ENCODE peak calls at places on chromosomes 3 and 15, in six cellular contexts. One of them, this sample, is unnamed.
A peak's percentile ranks its signal among the peaks of the same experiment; 100 is the strongest.

GRCh38 chr15:48624700-48625099 is 20.8 kb downstream of the FBN1 start:
- DNase-seq in H1: no peak
- DNase-seq in K562: no peak
- DNase-seq in GM12878: no peak
- DNase-seq in GM12891: no peak
- DNase-seq in HepG2: no peak
- DNase-seq in this sample: no peak

GRCh38 chr3:25548836-25549235 is 115.9 kb downstream of the TOP2B start:
- DNase-seq in H1: no peak
- DNase-seq in K562: no peak
- DNase-seq in GM12878: no peak
- DNase-seq in GM12891: no peak
- DNase-seq in HepG2: no peak
- DNase-seq in this sample: no peak

GRCh38 chr3:64559658-64560057 is 128.1 kb downstream of the ADAMTS9 start:
- DNase-seq in H1: no peak
- DNase-seq in K562: no peak
- DNase-seq in GM12878: no peak
- DNase-seq in GM12891: no peak
- DNase-seq in HepG2: no peak
- DNase-seq in this sample: no peak

GRCh38 chr15:88918738-88919137 is 5.6 kb upstream of the MFGE8 start:
- DNase-seq in H1: no peak
- DNase-seq in K562: no peak
- DNase-seq in GM12878: peak; percentile 75
- DNase-seq in GM12891: no peak
- DNase-seq in HepG2: no peak
- DNase-seq in this sample: no peak

GRCh38 chr3:153160451-153161137 is 1.4 kb upstream of the RAP2B start:
- DNase-seq in H1: peak; percentile 50
- DNase-seq in K562: peak; percentile 45
- DNase-seq in GM12878: peak; percentile 85
- DNase-seq in GM12891: peak; percentile 53
- DNase-seq in HepG2: peak; percentile 62
- DNase-seq in this sample: peak; percentile 55

GRCh38 chr3:190070623-190071347 is 49.9 kb downstream of the P3H2 start:
- DNase-seq in H1: no peak
- DNase-seq in K562: no peak
- DNase-seq in GM12878: no peak
- DNase-seq in GM12891: no peak
- DNase-seq in HepG2: peak; percentile 6
- DNase-seq in this sample: no peak

GRCh38 chr3:122014741-122015140 is 7.3 kb downstream of the ILDR1 start:
- DNase-seq in H1: no peak
- DNase-seq in K562: no peak
- DNase-seq in GM12878: peak; percentile 91
- DNase-seq in GM12891: peak; percentile 34
- DNase-seq in HepG2: no peak
- DNase-seq in this sample: peak; percentile 33

GRCh38 chr15:72796515-72797337 is 13.2 kb upstream of the ADPGK start:
- DNase-seq in H1: no peak
- DNase-seq in K562: peak; percentile 79
- DNase-seq in GM12878: no peak
- DNase-seq in GM12891: peak; percentile 70
- DNase-seq in HepG2: no peak
- DNase-seq in this sample: peak; percentile 60

GRCh38 chr3:94412966-94413720 is 350.3 kb downstream of the NSUN3 start:
- DNase-seq in H1: no peak
- DNase-seq in K562: no peak
- DNase-seq in GM12878: no peak
- DNase-seq in GM12891: no peak
- DNase-seq in HepG2: no peak
- DNase-seq in this sample: no peak

GRCh38 chr15:63517614-63518013 is 13.2 kb downstream of the USP3 start:
- DNase-seq in H1: no peak
- DNase-seq in K562: no peak
- DNase-seq in GM12878: no peak
- DNase-seq in GM12891: no peak
- DNase-seq in HepG2: no peak
- DNase-seq in this sample: no peak

GRCh38 chr3:160661660-160662059 is 15.3 kb upstream of the ARL14 start:
- DNase-seq in H1: no peak
- DNase-seq in K562: no peak
- DNase-seq in GM12878: no peak
- DNase-seq in GM12891: no peak
- DNase-seq in HepG2: no peak
- DNase-seq in this sample: no peak

GRCh38 chr15:41858756-41859155 is 20.1 kb downstream of the PLA2G4B start:
- DNase-seq in H1: no peak
- DNase-seq in K562: no peak
- DNase-seq in GM12878: no peak
- DNase-seq in GM12891: no peak
- DNase-seq in HepG2: no peak
- DNase-seq in this sample: no peak

GRCh38 chr15:49235446-49236207 is 65.6 kb downstream of the GALK2 start:
- DNase-seq in H1: no peak
- DNase-seq in K562: no peak
- DNase-seq in GM12878: peak; percentile 56
- DNase-seq in GM12891: no peak
- DNase-seq in HepG2: peak; percentile 37
- DNase-seq in this sample: no peak

GRCh38 chr3:73765878-73766564 is 141.3 kb upstream of the PDZRN3 start:
- DNase-seq in H1: no peak
- DNase-seq in K562: no peak
- DNase-seq in GM12878: no peak
- DNase-seq in GM12891: no peak
- DNase-seq in HepG2: no peak
- DNase-seq in this sample: no peak

GRCh38 chr15:26392956-26393355 is 379.9 kb downstream of the GABRB3 start:
- DNase-seq in H1: no peak
- DNase-seq in K562: no peak
- DNase-seq in GM12878: no peak
- DNase-seq in GM12891: no peak
- DNase-seq in HepG2: no peak
- DNase-seq in this sample: no peak

GRCh38 chr3:46921041-46921440 is 43.5 kb downstream of the PTH1R start:
- DNase-seq in H1: no peak
- DNase-seq in K562: no peak
- DNase-seq in GM12878: no peak
- DNase-seq in GM12891: no peak
- DNase-seq in HepG2: no peak
- DNase-seq in this sample: no peak

GRCh38 chr3:52524752-52525661 is 8.7 kb downstream of the NT5DC2 start:
- DNase-seq in H1: no peak
- DNase-seq in K562: no peak
- DNase-seq in GM12878: no peak
- DNase-seq in GM12891: no peak
- DNase-seq in HepG2: no peak
- DNase-seq in this sample: no peak

GRCh38 chr15:45812200-45812599 is 177.4 kb downstream of the SQOR start:
- DNase-seq in H1: no peak
- DNase-seq in K562: no peak
- DNase-seq in GM12878: no peak
- DNase-seq in GM12891: no peak
- DNase-seq in HepG2: no peak
- DNase-seq in this sample: no peak

GRCh38 chr3:113773381-113773780 is 26.5 kb downstream of the ATP6V1A start:
- DNase-seq in H1: no peak
- DNase-seq in K562: no peak
- DNase-seq in GM12878: no peak
- DNase-seq in GM12891: no peak
- DNase-seq in HepG2: no peak
- DNase-seq in this sample: no peak

GRCh38 chr3:160312014-160312624 is 86.9 kb downstream of the C3orf80 start:
- DNase-seq in H1: no peak
- DNase-seq in K562: no peak
- DNase-seq in GM12878: no peak
- DNase-seq in GM12891: no peak
- DNase-seq in HepG2: no peak
- DNase-seq in this sample: no peak

GRCh38 chr3:102060814-102061213 is 211.5 kb downstream of the NFKBIZ start:
- DNase-seq in H1: no peak
- DNase-seq in K562: no peak
- DNase-seq in GM12878: peak; percentile 53
- DNase-seq in GM12891: no peak
- DNase-seq in HepG2: peak; percentile 60
- DNase-seq in this sample: no peak

GRCh38 chr3:197478746-197479668 is 76.8 kb downstream of the BDH1 start:
- DNase-seq in H1: no peak
- DNase-seq in K562: no peak
- DNase-seq in GM12878: no peak
- DNase-seq in GM12891: no peak
- DNase-seq in HepG2: no peak
- DNase-seq in this sample: no peak

GRCh38 chr15:31069360-31070000 is 32.0 kb downstream of the TRPM1 start:
- DNase-seq in H1: no peak
- DNase-seq in K562: no peak
- DNase-seq in GM12878: no peak
- DNase-seq in GM12891: no peak
- DNase-seq in HepG2: peak; percentile 11
- DNase-seq in this sample: no peak

DNA sequence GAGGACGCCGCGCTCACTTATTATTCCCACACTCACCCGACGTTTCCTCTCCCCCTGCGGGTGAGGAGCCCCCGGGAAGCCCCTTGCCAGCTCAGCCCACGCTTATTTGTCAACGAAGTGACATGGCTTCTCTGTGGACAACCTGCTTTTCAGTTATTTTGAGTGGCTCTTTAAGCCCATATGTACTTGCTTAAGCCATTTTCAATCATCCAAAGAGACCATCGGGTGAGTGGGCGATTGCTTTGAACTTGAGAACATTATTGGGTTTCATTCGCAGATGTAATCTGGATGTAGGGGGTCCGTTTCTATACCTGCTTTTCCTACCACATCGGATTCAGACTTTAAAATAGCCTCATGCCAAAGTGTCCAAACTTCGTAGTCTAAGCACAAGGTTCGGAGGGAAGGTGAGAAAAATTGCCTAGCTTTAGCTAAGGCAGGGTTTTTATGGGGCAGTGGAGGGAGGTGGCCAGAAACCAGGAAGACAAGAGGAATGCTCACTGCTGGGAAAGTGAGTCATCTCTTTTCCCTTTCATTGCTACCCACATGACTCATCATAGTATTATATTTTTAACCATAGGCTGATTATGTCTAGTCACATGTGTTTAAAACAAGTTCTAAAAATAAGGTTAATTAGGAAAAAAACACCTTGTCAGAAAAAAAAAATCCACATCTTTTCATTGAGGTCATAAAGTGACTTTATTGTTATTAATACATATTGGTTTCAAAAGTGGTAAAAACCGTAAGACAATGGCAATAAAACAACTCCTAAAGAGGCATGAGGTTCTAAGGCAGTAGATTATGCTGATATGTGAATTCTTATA is 773.1 kb upstream of the NR2F2 start:
- DNase-seq in H1: no peak
- DNase-seq in K562: peak; percentile 54
- DNase-seq in GM12878: peak; percentile 12
- DNase-seq in GM12891: no peak
- DNase-seq in HepG2: peak; percentile 1
- DNase-seq in this sample: no peak
- TF ChIP-seq TAF1 in H1: no peak
- TF ChIP-seq TAF1 in K562: no peak
- TF ChIP-seq TAF1 in GM12878: no peak
- TF ChIP-seq TAF1 in GM12891: no peak
- TF ChIP-seq TAF1 in HepG2: no peak
- TF ChIP-seq TAF1 in this sample: no peak

GRCh38 chr3:128337305-128337704 is 129.4 kb downstream of the DNAJB8 start:
- DNase-seq in H1: no peak
- DNase-seq in K562: no peak
- DNase-seq in GM12878: no peak
- DNase-seq in GM12891: no peak
- DNase-seq in HepG2: no peak
- DNase-seq in this sample: no peak
- TF ChIP-seq POLR2A in H1: no peak
- TF ChIP-seq POLR2A in K562: no peak
- TF ChIP-seq POLR2A in GM12878: no peak
- TF ChIP-seq POLR2A in GM12891: no peak
- TF ChIP-seq POLR2A in HepG2: no peak
- TF ChIP-seq POLR2A in this sample: no peak

DNA sequence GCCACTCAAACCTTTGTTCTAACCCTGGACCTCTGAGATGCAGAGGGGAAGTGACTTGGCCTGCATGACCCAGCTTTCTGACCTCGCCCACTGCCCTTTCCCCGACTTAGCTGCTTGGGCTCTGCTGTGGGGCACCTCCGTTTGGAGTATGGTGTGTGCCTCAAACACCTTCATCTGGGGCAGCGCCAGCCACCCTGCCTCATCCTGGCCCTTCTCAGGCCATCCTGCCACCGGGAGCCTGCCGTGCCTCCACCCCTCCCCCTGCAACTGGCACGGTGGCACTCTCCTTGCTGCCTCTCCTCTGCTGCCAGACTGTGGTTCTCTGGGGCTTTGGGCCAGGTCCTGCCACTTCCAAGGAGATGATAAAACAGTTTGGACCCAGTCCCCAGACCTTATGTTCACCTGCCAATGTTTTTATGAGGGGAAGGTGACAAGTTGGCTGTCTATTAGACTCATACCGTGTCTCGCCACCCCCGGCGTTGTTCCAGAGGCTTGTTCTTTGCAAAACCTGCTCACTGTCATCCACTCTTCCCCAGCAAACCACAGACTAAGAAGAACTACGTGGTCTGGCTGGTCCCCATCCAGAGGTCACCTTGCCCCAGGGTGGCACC is 32.2 kb downstream of the SLC6A6 start:
- DNase-seq in H1: no peak
- DNase-seq in K562: no peak
- DNase-seq in GM12878: no peak
- DNase-seq in GM12891: no peak
- DNase-seq in HepG2: no peak
- DNase-seq in this sample: no peak
- TF ChIP-seq TAF1 in H1: no peak
- TF ChIP-seq TAF1 in K562: no peak
- TF ChIP-seq TAF1 in GM12878: no peak
- TF ChIP-seq TAF1 in GM12891: no peak
- TF ChIP-seq TAF1 in HepG2: no peak
- TF ChIP-seq TAF1 in this sample: no peak

DNA sequence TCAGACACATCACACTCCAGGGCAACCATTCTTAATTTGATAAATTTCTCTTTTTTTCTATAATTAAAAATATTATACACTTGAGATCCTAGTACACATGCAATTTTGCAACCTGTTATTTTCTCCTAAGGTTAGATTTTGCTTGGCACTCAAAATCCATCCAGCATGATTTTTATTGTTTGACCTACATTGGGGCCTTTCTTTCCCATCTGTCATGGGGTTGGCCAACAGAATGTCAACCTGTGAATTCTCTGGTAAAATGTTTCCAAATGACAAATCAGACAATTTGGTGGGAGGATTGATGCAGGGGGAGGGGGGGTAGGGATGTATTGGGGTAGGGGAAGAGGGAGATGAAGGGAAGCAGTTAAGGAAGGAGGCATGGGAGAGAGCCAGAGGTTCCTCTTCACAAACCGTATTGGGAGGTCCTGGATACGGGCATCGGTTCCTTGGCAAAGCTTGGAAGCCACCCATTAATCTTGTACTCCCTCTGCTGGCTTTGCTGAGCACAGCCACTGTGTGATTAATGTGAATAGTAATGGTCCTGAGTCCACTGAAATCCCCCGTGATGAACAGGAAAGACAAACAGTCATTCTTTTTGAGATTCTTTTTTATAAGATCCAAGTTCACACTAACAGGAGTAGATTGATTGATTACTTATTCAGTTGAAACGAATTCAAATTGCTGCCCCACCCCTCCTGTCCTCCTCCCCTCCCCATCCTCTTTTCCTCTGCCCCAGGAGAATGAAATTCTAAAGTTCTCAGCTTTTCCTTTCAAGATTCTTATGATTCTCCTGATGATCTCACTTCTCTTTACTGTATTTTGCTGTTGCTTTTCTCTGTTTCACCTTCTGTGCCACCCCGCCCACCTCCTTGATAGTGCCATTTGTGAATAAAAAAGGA is 82.2 kb upstream of the SLC25A26 start:
- DNase-seq in H1: peak; percentile 34
- DNase-seq in K562: peak; percentile 6
- DNase-seq in GM12878: no peak
- DNase-seq in GM12891: no peak
- DNase-seq in HepG2: peak; percentile 65
- DNase-seq in this sample: no peak
- TF ChIP-seq POLR2A in H1: no peak
- TF ChIP-seq POLR2A in K562: no peak
- TF ChIP-seq POLR2A in GM12878: no peak
- TF ChIP-seq POLR2A in GM12891: no peak
- TF ChIP-seq POLR2A in HepG2: no peak
- TF ChIP-seq POLR2A in this sample: no peak

This sample was measured in GM12892.